ENCODE peak calls at places on chromosome 10, in nine cellular contexts. G is esophagus squamous epithelium, C is thoracic aorta, K is AG09319, F is pancreas, R is IMR-90, S is AG10803, H is breast epithelium, B is progenitor cell of endocrine pancreas. I is an unnamed sample.

GRCh38 chr10:123019264-123019663 is 10.5 kb downstream of the ACADSB start:
- DNase-seq in B (no peak), R (no peak), G (no peak), C (no peak), S (no peak), F (no peak), K (no peak), H (no peak), I (no peak)

GRCh38 chr10:970311-971149 is 17.7 kb upstream of the GTPBP4 start:
- DNase-seq in H (no peak), G (no peak), C (no peak), K (no peak), R (no peak), B (no peak), F (no peak), S (peak; percentile 32), I (no peak)

GRCh38 chr10:89471110-89471814 is 56.9 kb downstream of the IFIT5 start:
- DNase-seq in C (no peak), S (peak; percentile 56), R (peak; percentile 54), H (no peak), G (no peak), K (no peak), F (no peak), B (no peak), I (no peak)

GRCh38 chr10:30806824-30807223 is 177.3 kb upstream of the LYZL2 start:
- DNase-seq in B (no peak), S (no peak), G (no peak), C (no peak), F (no peak), R (no peak), H (no peak), K (no peak), I (no peak)

GRCh38 chr10:103852189-103852711 is 3.1 kb downstream of the SH3PXD2A start:
- DNase-seq in B (no peak), F (no peak), R (peak; percentile 52), K (no peak), G (no peak), C (no peak), H (no peak), S (peak; percentile 92), I (no peak)

GRCh38 chr10:70669015-70669414 is 3.3 kb upstream of the ADAMTS14 start:
- DNase-seq in H (no peak), R (no peak), B (no peak), C (no peak), F (no peak), K (no peak), G (no peak), S (no peak), I (no peak)

GRCh38 chr10:60901561-60902235 is 42.3 kb downstream of the RHOBTB1 start:
- DNase-seq in K (no peak), S (no peak), H (peak; percentile 58), G (no peak), B (no peak), C (no peak), R (no peak), F (peak; percentile 36), I (no peak)

GRCh38 chr10:130425881-130426435 is 289.8 kb downstream of the GLRX3 start:
- DNase-seq in B (no peak), H (no peak), R (no peak), S (no peak), G (no peak), C (no peak), F (no peak), K (no peak), I (no peak)

GRCh38 chr10:4847580-4848020 is 21.6 kb downstream of the AKR1E2 start:
- DNase-seq in K (peak; percentile 14), G (no peak), C (no peak), B (no peak), S (peak; percentile 79), R (peak; percentile 86), H (no peak), F (no peak), I (no peak)

GRCh38 chr10:63522129-63522687 is 1.0 kb downstream of the REEP3 start:
- DNase-seq in G (no peak), F (no peak), K (no peak), R (peak; percentile 47), C (no peak), B (no peak), S (no peak), H (no peak), I (no peak)

GRCh38 chr10:100009283-100009792 is 409 bp downstream of the DNMBP start:
- DNase-seq in S (no peak), R (no peak), B (no peak), K (no peak), C (no peak), G (no peak), H (no peak), F (no peak), I (no peak)

GRCh38 chr10:99548041-99548530 is 15.3 kb downstream of the NKX2-3 start:
- DNase-seq in K (no peak), C (no peak), F (no peak), G (no peak), R (peak; percentile 8), B (no peak), S (peak; percentile 11), H (no peak), I (no peak)

GRCh38 chr10:83991986-83992753 is 147.1 kb upstream of the GHITM start:
- DNase-seq in S (no peak), R (no peak), C (no peak), K (no peak), F (no peak), B (peak; percentile 14), H (no peak), G (no peak), I (no peak)

DNA sequence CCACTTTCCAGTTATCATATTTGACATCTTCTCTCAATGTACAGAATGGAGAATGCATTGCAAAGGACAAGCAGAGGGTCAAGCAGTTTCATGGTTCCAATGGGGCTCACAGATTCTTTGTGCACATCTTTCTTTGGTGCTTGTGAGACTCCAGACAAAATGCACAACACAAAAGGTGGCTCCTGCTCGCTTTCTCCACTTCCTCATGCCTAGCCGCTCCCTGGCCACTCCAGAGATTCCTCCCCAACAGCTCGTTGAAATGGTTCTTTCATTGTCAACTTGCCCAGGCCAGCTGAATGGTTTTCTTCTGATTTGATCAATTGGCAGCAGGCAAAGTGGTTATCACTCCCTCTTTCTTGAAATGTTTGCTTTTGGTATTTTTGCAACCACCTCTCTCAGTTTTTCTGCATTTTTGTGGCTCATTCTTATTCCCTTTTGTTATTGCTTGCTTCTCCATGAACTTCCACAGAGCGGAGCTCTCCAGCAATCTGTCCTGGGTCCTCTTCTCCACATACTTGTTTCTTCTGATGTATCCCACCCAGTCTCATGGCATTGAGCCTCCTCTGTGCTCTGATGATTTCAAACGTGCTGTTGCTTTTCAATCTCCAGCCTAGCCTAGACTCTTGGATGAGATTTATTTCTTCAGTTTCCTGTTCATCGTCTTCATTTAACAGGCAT is 507.8 kb upstream of the MKI67 start:
- DNase-seq in R (no peak), G (no peak), C (no peak), F (no peak), B (no peak), K (no peak), H (no peak), S (no peak), I (no peak)
- TF ChIP-seq CTCF in R (no peak), G (no peak), C (no peak), F (no peak), B (peak; percentile 30), K (no peak), H (no peak), S (peak; percentile 2), I (no peak)

DNA sequence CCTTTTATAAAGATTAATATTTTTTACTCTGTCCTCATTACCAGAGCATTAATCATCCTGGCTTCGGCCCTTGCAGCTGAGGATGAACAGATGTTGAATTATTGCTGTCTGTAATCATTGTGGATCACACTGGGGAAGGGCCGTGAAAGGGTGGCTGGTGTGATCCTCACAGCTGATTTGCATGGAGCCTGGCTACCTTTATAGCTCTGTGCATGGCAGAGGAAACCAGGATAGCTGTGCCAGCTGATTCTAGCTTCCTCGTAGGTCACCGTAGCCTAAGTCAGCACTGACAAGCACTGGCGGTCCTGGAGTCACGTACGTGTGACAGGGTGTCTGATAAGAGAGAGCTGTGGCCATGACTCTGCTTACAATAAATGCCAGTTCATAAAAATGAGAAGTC is 76.5 kb downstream of the INSYN2A start:
- DNase-seq in B (no peak), K (no peak), F (no peak), H (no peak), S (no peak), C (no peak), G (no peak), R (no peak), I (no peak)
- TF ChIP-seq CTCF in B (no peak), K (no peak), F (no peak), H (no peak), S (no peak), C (no peak), G (no peak), R (no peak), I (no peak)

GRCh38 chr10:124026337-124026939 is 67.0 kb downstream of the CHST15 start:
- DNase-seq in B (no peak), S (no peak), G (no peak), F (no peak), R (no peak), C (no peak), H (no peak), K (no peak), I (no peak)
- TF ChIP-seq CTCF in B (no peak), S (no peak), G (no peak), F (no peak), R (no peak), C (no peak), H (no peak), K (no peak), I (no peak)

GRCh38 chr10:10498781-10499180 is 518.9 kb upstream of the CELF2 start:
- DNase-seq in R (peak; percentile 62), B (no peak), C (no peak), H (no peak), F (no peak), S (peak; percentile 54), K (no peak), G (no peak), I (no peak)

GRCh38 chr10:10499839-10500238 is 517.8 kb upstream of the CELF2 start:
- DNase-seq in R (peak; percentile 79), H (no peak), C (no peak), F (no peak), G (no peak), B (no peak), K (no peak), S (peak; percentile 58), I (no peak)

GRCh38 chr10:10500941-10501340 is 516.7 kb upstream of the CELF2 start:
- DNase-seq in S (peak; percentile 58), C (no peak), G (no peak), K (no peak), F (no peak), B (no peak), H (no peak), R (peak; percentile 91), I (no peak)

GRCh38 chr10:10492420-10492819 is 525.3 kb upstream of the CELF2 start:
- DNase-seq in F (no peak), G (no peak), R (no peak), K (no peak), C (no peak), S (no peak), H (no peak), B (no peak), I (no peak)

DNA sequence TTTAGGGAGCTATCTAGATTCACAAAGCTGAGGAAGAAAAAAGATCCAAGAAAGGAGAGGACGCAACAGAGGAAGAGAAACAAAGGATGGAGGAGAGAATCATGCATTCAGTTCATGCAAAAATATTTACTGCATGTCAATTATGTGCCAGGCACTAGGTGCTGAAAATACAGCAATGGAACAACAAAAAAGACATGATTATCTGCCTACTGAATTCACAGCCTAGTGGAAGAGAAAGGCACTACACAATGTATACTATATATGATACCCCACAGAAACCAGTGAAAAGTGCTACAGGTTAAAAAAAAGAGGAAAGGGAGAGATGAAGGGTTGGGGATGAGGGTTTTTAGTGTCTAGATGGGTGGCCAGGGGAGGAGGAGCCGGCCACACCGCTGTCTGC is 520.4 kb upstream of the CELF2 start:
- DNase-seq in S (no peak), H (no peak), G (no peak), F (no peak), R (no peak), B (no peak), K (no peak), C (no peak), I (no peak)
- TF ChIP-seq CTCF in S (no peak), H (no peak), G (no peak), F (no peak), R (no peak), B (no peak), K (no peak), C (no peak), I (no peak)